ENCODE peak calls at places on chromosomes 1 and 21, in five cellular contexts. P is transverse colon; U is EL; L is activated CD4-positive, alpha-beta memory T cell treated with anti-CD3 and anti-CD28 coated beads, Interleukin-2, amount 10 ng/mL, durations not matched to agents 7 days and 5 days; X is naive thymus-derived CD4-positive, alpha-beta T cell. D is an unnamed sample.

GRCh38 chr1:94327001-94327685 is 89.8 kb upstream of the ARHGAP29 start:
- DNase-seq in P (no peak), U (peak; percentile 77), L (no peak), X (no peak), D (no peak)

GRCh38 chr21:31248598-31248997 is 95.5 kb downstream of the TIAM1 start:
- DNase-seq in P (no peak), U (peak; percentile 68), L (no peak), X (no peak), D (no peak)

GRCh38 chr1:157963713-157964112 is 29.7 kb upstream of the KIRREL1 start:
- DNase-seq in P (peak; percentile 73), U (peak; percentile 76), L (peak; percentile 47), X (peak; percentile 30), D (peak; percentile 4)

GRCh38 chr1:20721117-20722061 is 3.6 kb upstream of the KIF17 start:
- DNase-seq in P (peak; percentile 5), U (no peak), L (no peak), X (no peak), D (no peak)

GRCh38 chr21:43681650-43682049 is 22.3 kb downstream of the RRP1B start:
- DNase-seq in P (no peak), U (no peak), L (no peak), X (no peak), D (no peak)

GRCh38 chr1:160211010-160211790 is 6.0 kb downstream of the PEA15 start:
- DNase-seq in P (no peak), U (no peak), L (no peak), X (no peak), D (no peak)

GRCh38 chr1:19505694-19506457 is 20.5 kb upstream of the CAPZB start:
- DNase-seq in P (no peak), U (no peak), L (no peak), X (no peak), D (no peak)

GRCh38 chr1:63262148-63262770 is 60.1 kb upstream of the FOXD3 start:
- DNase-seq in P (no peak), U (no peak), L (no peak), X (no peak), D (no peak)

GRCh38 chr1:151535326-151536271 is 4.5 kb upstream of the TUFT1 start:
- DNase-seq in P (no peak), U (peak; percentile 77), L (no peak), X (no peak), D (no peak)

GRCh38 chr21:45618287-45618686 is 25.2 kb upstream of the PCBP3 start:
- DNase-seq in P (no peak), U (peak; percentile 60), L (no peak), X (no peak), D (no peak)

GRCh38 chr1:44417351-44418021 is 12.4 kb downstream of the RNF220 start:
- DNase-seq in P (no peak), U (no peak), L (no peak), X (no peak), D (no peak)

GRCh38 chr1:159936284-159936904 is 9.0 kb downstream of the IGSF9 start:
- DNase-seq in P (peak; percentile 91), U (peak; percentile 61), L (peak; percentile 86), X (peak; percentile 64), D (peak; percentile 67)

GRCh38 chr1:221074325-221074724 is 195.1 kb downstream of the HLX start:
- DNase-seq in P (no peak), U (no peak), L (no peak), X (no peak), D (no peak)

GRCh38 chr1:184028854-184029623 is 8.5 kb downstream of the COLGALT2 start:
- DNase-seq in P (no peak), U (no peak), L (no peak), X (no peak), D (no peak)

GRCh38 chr1:166282391-166283137 is 115.8 kb upstream of the FAM78B start:
- DNase-seq in P (no peak), U (no peak), L (no peak), X (no peak), D (no peak)

GRCh38 chr1:76203132-76203531 is 128.6 kb downstream of the ST6GALNAC3 start:
- DNase-seq in P (no peak), U (no peak), L (no peak), X (no peak), D (no peak)

GRCh38 chr1:86507935-86508582 is 38.8 kb upstream of the CLCA4 start:
- DNase-seq in P (no peak), U (peak; percentile 42), L (no peak), X (peak; percentile 25), D (peak; percentile 17)

GRCh38 chr1:46495778-46496177 is 6.1 kb downstream of the DMBX1 start:
- DNase-seq in P (no peak), U (no peak), L (no peak), X (no peak), D (no peak)

GRCh38 chr1:204073837-204074273 is 940 bp downstream of the SOX13 start:
- DNase-seq in P (no peak), U (peak; percentile 34), L (no peak), X (no peak), D (no peak)